ENCODE peak calls at places on chromosomes 5 and 9, in five cellular contexts. One of them, this sample, is unnamed.

GRCh38 chr9:18457498-18457897 is 16.5 kb upstream of the ADAMTSL1 start:
- DNase-seq in choroid plexus epithelial cell: peak; percentile 17
- DNase-seq in A549: no peak
- DNase-seq in AG09319: no peak
- DNase-seq in head of caudate nucleus: no peak
- DNase-seq in this sample: no peak

GRCh38 chr5:38534122-38534408 is 22.4 kb downstream of the LIFR start:
- DNase-seq in head of caudate nucleus: no peak
- DNase-seq in A549: no peak
- DNase-seq in choroid plexus epithelial cell: no peak
- DNase-seq in AG09319: no peak
- DNase-seq in this sample: no peak

GRCh38 chr5:109825450-109825849 is 135.7 kb downstream of the MAN2A1 start:
- DNase-seq in choroid plexus epithelial cell: peak; percentile 54
- DNase-seq in head of caudate nucleus: no peak
- DNase-seq in A549: peak; percentile 23
- DNase-seq in AG09319: no peak
- DNase-seq in this sample: no peak

GRCh38 chr5:24314106-24314505 is 330.7 kb downstream of the CDH10 start:
- DNase-seq in A549: no peak
- DNase-seq in head of caudate nucleus: no peak
- DNase-seq in AG09319: no peak
- DNase-seq in choroid plexus epithelial cell: no peak
- DNase-seq in this sample: no peak

GRCh38 chr5:5316333-5316732 is 106.1 kb upstream of the ICE1 start:
- DNase-seq in AG09319: no peak
- DNase-seq in A549: no peak
- DNase-seq in head of caudate nucleus: no peak
- DNase-seq in choroid plexus epithelial cell: peak; percentile 36
- DNase-seq in this sample: no peak

GRCh38 chr9:128159073-128159783 is 837 bp upstream of the BBLN start:
- DNase-seq in AG09319: no peak
- DNase-seq in head of caudate nucleus: no peak
- DNase-seq in choroid plexus epithelial cell: no peak
- DNase-seq in A549: no peak
- DNase-seq in this sample: peak; percentile 40

GRCh38 chr5:78260771-78261170 is 33.7 kb downstream of the AP3B1 start:
- DNase-seq in head of caudate nucleus: no peak
- DNase-seq in AG09319: no peak
- DNase-seq in choroid plexus epithelial cell: peak; percentile 17
- DNase-seq in A549: no peak
- DNase-seq in this sample: no peak

GRCh38 chr5:139646111-139646510 is 2.0 kb upstream of the CXXC5 start:
- DNase-seq in head of caudate nucleus: peak; percentile 6
- DNase-seq in AG09319: no peak
- DNase-seq in A549: no peak
- DNase-seq in choroid plexus epithelial cell: no peak
- DNase-seq in this sample: no peak

GRCh38 chr5:163408311-163408923 is 29.0 kb upstream of the CCNG1 start:
- DNase-seq in AG09319: peak; percentile 10
- DNase-seq in head of caudate nucleus: peak; percentile 74
- DNase-seq in A549: peak; percentile 55
- DNase-seq in choroid plexus epithelial cell: peak; percentile 78
- DNase-seq in this sample: peak; percentile 59

GRCh38 chr5:60377826-60378225 is 322.1 kb downstream of the DEPDC1B start:
- DNase-seq in A549: no peak
- DNase-seq in choroid plexus epithelial cell: no peak
- DNase-seq in AG09319: no peak
- DNase-seq in head of caudate nucleus: no peak
- DNase-seq in this sample: no peak

GRCh38 chr9:30075451-30076199 is 2308.8 kb upstream of the ACO1 start:
- DNase-seq in A549: peak; percentile 21
- DNase-seq in choroid plexus epithelial cell: no peak
- DNase-seq in head of caudate nucleus: no peak
- DNase-seq in AG09319: no peak
- DNase-seq in this sample: no peak

GRCh38 chr9:88651682-88652633 is 117.0 kb downstream of the NXNL2 start:
- DNase-seq in choroid plexus epithelial cell: peak; percentile 97
- DNase-seq in AG09319: peak; percentile 92
- DNase-seq in head of caudate nucleus: peak; percentile 35
- DNase-seq in A549: peak; percentile 83
- DNase-seq in this sample: no peak